ENCODE peak calls at places on chromosomes 2 and 18, in four cellular contexts. O is caudate nucleus, H is AG04450, D is transverse colon. K is an unnamed sample.

GRCh38 chr2:9112079-9112721 is 94.4 kb upstream of the ASAP2 start:
- DNase-seq in H (peak; percentile 86), O (no peak), D (no peak), K (no peak)

GRCh38 chr2:117832905-117833613 is 18.6 kb downstream of the DDX18 start:
- DNase-seq in O (no peak), H (no peak), D (no peak), K (no peak)

GRCh38 chr2:164430166-164430783 is 191.0 kb downstream of the GRB14 start:
- DNase-seq in D (no peak), H (peak; percentile 4), O (no peak), K (no peak)

GRCh38 chr2:232879618-232880494 is 9.8 kb downstream of the SNORC start:
- DNase-seq in D (no peak), H (no peak), O (no peak), K (no peak)

GRCh38 chr2:120320318-120320851 is 25.6 kb upstream of the INHBB start:
- DNase-seq in D (no peak), H (peak; percentile 18), O (no peak), K (no peak)

GRCh38 chr2:9832586-9832985 is 10.7 kb upstream of the TAF1B start:
- DNase-seq in H (no peak), D (no peak), O (no peak), K (no peak)

GRCh38 chr2:144513388-144514100 is 6.4 kb downstream of the ZEB2 start:
- DNase-seq in H (no peak), O (no peak), D (no peak), K (no peak)

GRCh38 chr2:144520718-144521487 is 984 bp upstream of the ZEB2 start:
- DNase-seq in H (no peak), O (no peak), D (no peak), K (no peak)

GRCh38 chr2:105502625-105503334 is 103.9 kb upstream of the FHL2 start:
- DNase-seq in H (no peak), D (no peak), O (no peak), K (no peak)

GRCh38 chr2:177265386-177265690 is 811 bp upstream of the NFE2L2 start:
- DNase-seq in O (no peak), D (peak; percentile 65), H (no peak), K (no peak)

GRCh38 chr18:55998071-55998522 is 410.1 kb upstream of the TCF4 start:
- DNase-seq in H (no peak), O (peak; percentile 57), D (no peak), K (no peak)

GRCh38 chr2:239114119-239114581 is 266.3 kb downstream of the TWIST2 start:
- DNase-seq in H (no peak), O (no peak), D (no peak), K (no peak)

GRCh38 chr18:47100214-47100831 is 50.0 kb downstream of the HDHD2 start:
- DNase-seq in O (no peak), H (peak; percentile 32), D (peak; percentile 31), K (peak; percentile 37)

GRCh38 chr2:26884486-26884885 is 36.6 kb downstream of the DPYSL5 start:
- DNase-seq in D (no peak), H (no peak), O (no peak), K (no peak)

GRCh38 chr2:231541605-231542509 is 11.6 kb upstream of the NMUR1 start:
- DNase-seq in D (no peak), H (no peak), O (no peak), K (no peak)

GRCh38 chr2:73987109-73987947 is 2.6 kb downstream of the TET3 start:
- DNase-seq in D (peak; percentile 64), H (no peak), O (no peak), K (peak; percentile 36)

GRCh38 chr2:21406983-21407382 is 283.2 kb downstream of the TDRD15 start:
- DNase-seq in D (no peak), H (no peak), O (no peak), K (no peak)

GRCh38 chr2:216216951-216217903 is 108.1 kb downstream of the XRCC5 start:
- DNase-seq in D (no peak), H (peak; percentile 23), O (no peak), K (no peak)

GRCh38 chr18:56910967-56911366 is 235.9 kb upstream of the BOD1L2 start:
- DNase-seq in O (no peak), D (no peak), H (no peak), K (no peak)

GRCh38 chr2:234245945-234246344 is 195.4 kb downstream of the SPP2 start:
- DNase-seq in O (no peak), H (peak; percentile 68), D (no peak), K (no peak)

GRCh38 chr2:133633309-133633708 is 65.0 kb upstream of the NCKAP5 start:
- DNase-seq in O (no peak), H (no peak), D (no peak), K (no peak)

GRCh38 chr2:24418166-24418843 is 58.0 kb upstream of the ITSN2 start:
- DNase-seq in D (no peak), O (no peak), H (no peak), K (no peak)

GRCh38 chr2:238727585-238728321 is 120.1 kb upstream of the TWIST2 start:
- DNase-seq in D (no peak), O (no peak), H (peak; percentile 34), K (no peak)

GRCh38 chr2:84919885-84920580 is 14.6 kb downstream of the TMSB10 start:
- DNase-seq in O (peak; percentile 13), D (peak; percentile 42), H (peak; percentile 93), K (peak; percentile 68)

GRCh38 chr2:205754924-205755321 is 72.6 kb downstream of the NRP2 start:
- DNase-seq in H (no peak), D (peak; percentile 39), O (no peak), K (no peak)

GRCh38 chr2:101152195-101153076 is 1.3 kb upstream of the TBC1D8 start:
- DNase-seq in H (no peak), D (peak; percentile 66), O (peak; percentile 21), K (peak; percentile 13)

GRCh38 chr18:37346048-37346447 is 219.6 kb downstream of the CELF4 start:
- DNase-seq in O (no peak), H (no peak), D (no peak), K (no peak)

GRCh38 chr18:79791141-79791972 is 6.4 kb upstream of the KCNG2 start:
- DNase-seq in H (peak; percentile 95), D (peak; percentile 24), O (no peak), K (no peak)